ENCODE peak calls at places on chromosomes 6 and 20, in seven cellular contexts. I is astrocyte, D is PC-9, H is fibroblast of lung, X is HCT116, S is neural progenitor cell, B is mesenchymal stem cell. V is an unnamed sample.

GRCh38 chr20:57847104-57847503 is 137.3 kb upstream of the PMEPA1 start:
- DNase-seq in H (no peak), D (no peak), I (no peak), S (no peak), X (no peak), B (no peak), V (no peak)

GRCh38 chr6:42367353-42368011 is 84.2 kb downstream of the TRERF1 start:
- DNase-seq in X (no peak), D (no peak), H (peak), B (peak), S (no peak), I (no peak), V (no peak)

GRCh38 chr6:78259935-78260334 is 607.1 kb downstream of the MEI4 start:
- DNase-seq in B (no peak), S (no peak), D (no peak), I (no peak), H (no peak), X (no peak), V (no peak)

GRCh38 chr6:84282566-84282965 is 55.1 kb upstream of the CEP162 start:
- DNase-seq in S (no peak), X (no peak), D (no peak), H (peak), B (no peak), I (peak), V (peak)

GRCh38 chr20:36645998-36646397 is at the start of gene SLA2:
- DNase-seq in S (no peak), B (no peak), H (no peak), X (no peak), D (no peak), I (no peak), V (no peak)

GRCh38 chr6:78619016-78619415 is 248.3 kb upstream of the IRAK1BP1 start:
- DNase-seq in S (no peak), H (no peak), D (no peak), I (peak), X (no peak), B (no peak), V (no peak)

GRCh38 chr20:59158673-59159072 is 4.9 kb upstream of the ZNF831 start:
- DNase-seq in H (no peak), I (no peak), D (no peak), B (no peak), X (no peak), S (no peak), V (no peak)

GRCh38 chr6:14464049-14464448 is 346.5 kb downstream of the CD83 start:
- DNase-seq in I (no peak), H (peak), B (no peak), D (no peak), X (no peak), S (peak), V (peak)

GRCh38 chr6:34560366-34561226 is 4.5 kb upstream of the SPDEF start:
- DNase-seq in D (peak), X (no peak), S (no peak), I (peak), B (peak), H (peak), V (peak)

GRCh38 chr6:75368151-75368779 is 83.7 kb upstream of the TMEM30A start:
- DNase-seq in H (no peak), S (peak), I (no peak), D (no peak), B (peak), X (peak), V (no peak)

GRCh38 chr20:37821691-37822655 is 81.0 kb upstream of the VSTM2L start:
- DNase-seq in I (peak), B (peak), D (no peak), X (no peak), H (peak), S (no peak), V (peak)

GRCh38 chr6:33431880-33432541 is 12.1 kb downstream of the SYNGAP1 start:
- DNase-seq in H (no peak), X (no peak), D (no peak), S (peak), I (no peak), B (no peak), V (no peak)

GRCh38 chr20:43658723-43659419 is 8.0 kb upstream of the MYBL2 start:
- DNase-seq in H (no peak), I (no peak), D (no peak), X (no peak), S (no peak), B (no peak), V (no peak)

GRCh38 chr6:168734523-168734922 is 293.5 kb downstream of the SMOC2 start:
- DNase-seq in B (no peak), X (no peak), I (no peak), H (no peak), D (no peak), S (no peak), V (no peak)

GRCh38 chr6:24931296-24931695 is 4.5 kb downstream of the RIPOR2 start:
- DNase-seq in I (peak), B (peak), D (no peak), H (peak), X (no peak), S (peak), V (peak)

GRCh38 chr6:85449818-85450577 is at the start of gene NT5E:
- DNase-seq in S (peak), B (peak), D (peak), I (peak), H (peak), X (no peak), V (peak)

GRCh38 chr6:90493332-90493731 is 93.5 kb downstream of the MAP3K7 start:
- DNase-seq in S (no peak), I (peak), D (no peak), X (no peak), H (peak), B (peak), V (peak)

GRCh38 chr6:147579667-147580066 is 71.2 kb downstream of the SAMD5 start:
- DNase-seq in H (no peak), S (no peak), D (no peak), X (no peak), B (no peak), I (no peak), V (no peak)

GRCh38 chr6:17012421-17013225 is 89.2 kb upstream of the STMND1 start:
- DNase-seq in D (no peak), H (peak), B (peak), I (peak), S (peak), X (no peak), V (no peak)

GRCh38 chr6:61887425-61887824 is 398.6 kb downstream of the KHDRBS2 start:
- DNase-seq in X (no peak), H (no peak), I (no peak), B (peak), S (peak), D (no peak), V (no peak)

GRCh38 chr6:5937936-5938706 is 68.6 kb downstream of the NRN1 start:
- DNase-seq in S (no peak), X (no peak), H (no peak), I (no peak), B (no peak), D (no peak), V (no peak)

GRCh38 chr6:143680157-143680556 is 2.4 kb downstream of the PHACTR2 start:
- DNase-seq in D (no peak), S (peak), I (no peak), H (peak), B (no peak), X (no peak), V (peak)

GRCh38 chr6:160960067-160960466 is 31.5 kb upstream of the MAP3K4 start:
- DNase-seq in S (peak), B (no peak), I (no peak), X (no peak), H (no peak), D (no peak), V (no peak)

GRCh38 chr6:52340603-52340880 is 21.4 kb upstream of the PAQR8 start:
- DNase-seq in D (no peak), S (no peak), H (no peak), B (no peak), X (no peak), I (no peak), V (no peak)

GRCh38 chr6:158770948-158771347 is 48.2 kb downstream of the EZR start:
- DNase-seq in B (no peak), X (no peak), I (no peak), H (no peak), D (no peak), S (no peak), V (no peak)

GRCh38 chr6:90003069-90003800 is 109.0 kb downstream of the GJA10 start:
- DNase-seq in X (no peak), I (peak), B (no peak), H (no peak), D (peak), S (no peak), V (no peak)

GRCh38 chr6:107545761-107546160 is 55.8 kb downstream of the SOBP start:
- DNase-seq in X (no peak), D (no peak), B (no peak), H (no peak), I (no peak), S (no peak), V (no peak)

GRCh38 chr6:101110814-101111213 is 229.7 kb upstream of the ASCC3 start:
- DNase-seq in B (no peak), X (no peak), H (no peak), D (no peak), I (no peak), S (no peak), V (peak)

GRCh38 chr6:84137051-84137375 is 90.4 kb downstream of the CEP162 start:
- DNase-seq in B (no peak), D (no peak), X (peak), H (peak), S (no peak), I (peak), V (no peak)

GRCh38 chr6:165599596-165600487 is 63.2 kb downstream of the PDE10A start:
- DNase-seq in I (no peak), H (no peak), X (no peak), B (no peak), D (no peak), S (no peak), V (no peak)

GRCh38 chr6:151590742-151591141 is 96.9 kb downstream of the CCDC170 start:
- DNase-seq in S (no peak), H (no peak), X (no peak), D (no peak), B (no peak), I (no peak), V (no peak)

GRCh38 chr6:151592449-151593169 is 98.8 kb downstream of the CCDC170 start:
- DNase-seq in D (no peak), I (no peak), H (no peak), B (no peak), X (no peak), S (no peak), V (no peak)

GRCh38 chr6:151589667-151590066 is 95.8 kb downstream of the CCDC170 start:
- DNase-seq in S (peak), D (no peak), X (no peak), H (no peak), I (no peak), B (no peak), V (no peak)
- H2AFZ ChIP-seq in S (peak), D (no peak), X (no peak), H (no peak), I (no peak), B (no peak), V (no peak)

GRCh38 chr20:48711696-48712464 is 115.9 kb downstream of the PREX1 start:
- DNase-seq in S (no peak), B (no peak), D (no peak), X (no peak), H (no peak), I (no peak), V (no peak)
- H2AFZ ChIP-seq in S (no peak), B (no peak), D (no peak), X (no peak), H (no peak), I (no peak), V (no peak)

GRCh38 chr20:10362674-10363073 is 71.3 kb downstream of the MKKS start:
- DNase-seq in B (no peak), S (no peak), I (no peak), D (no peak), X (no peak), H (no peak), V (no peak)
- H2AFZ ChIP-seq in B (no peak), S (no peak), I (no peak), D (no peak), X (no peak), H (no peak), V (no peak)

DNA sequence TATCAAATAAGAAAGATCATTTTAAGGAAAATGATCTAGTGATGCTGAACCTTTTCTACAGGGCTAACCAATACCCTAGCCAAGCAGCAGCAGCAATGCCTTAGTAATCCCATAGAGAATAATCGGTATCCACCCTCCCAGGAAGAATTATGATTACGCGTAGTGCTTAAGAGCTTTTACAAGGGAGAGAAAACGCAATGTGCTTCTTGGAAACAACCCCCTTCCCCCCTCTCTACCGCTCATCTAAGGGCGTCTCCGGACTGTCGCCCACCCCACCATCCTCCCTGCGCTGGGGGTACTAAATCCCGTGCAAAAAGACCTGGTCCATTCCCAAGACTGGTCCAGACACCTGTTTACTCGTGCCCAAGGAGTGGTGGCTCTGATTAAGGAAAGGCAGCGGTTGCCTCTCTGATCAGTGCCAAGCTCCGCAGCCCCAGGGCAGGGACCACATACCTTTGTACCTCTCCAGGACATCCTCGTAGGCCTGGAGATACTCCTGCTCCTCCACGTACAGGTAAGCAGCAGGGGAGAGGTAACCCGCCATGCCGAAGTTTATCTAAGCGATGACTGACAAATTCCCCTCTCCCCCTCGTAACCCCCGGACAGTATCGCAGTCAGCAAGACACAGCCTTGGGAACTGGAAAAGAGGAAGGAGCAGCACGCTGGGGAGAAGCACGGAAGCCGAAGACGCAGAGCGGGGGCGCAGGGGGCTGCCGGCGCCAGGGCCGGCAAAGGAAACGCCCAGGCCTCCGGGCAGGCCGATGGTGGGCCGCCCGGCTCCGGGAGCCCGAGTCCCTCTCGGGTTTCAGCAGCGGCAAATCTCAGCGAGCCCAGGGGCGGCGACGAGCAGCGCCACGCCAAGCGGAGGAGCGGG is 112.1 kb upstream of the BEND6 start:
- DNase-seq in D (peak), S (no peak), I (peak), X (no peak), B (peak), H (peak), V (peak)
- H2AFZ ChIP-seq in D (peak), S (no peak), I (peak), X (no peak), B (no peak), H (no peak), V (peak)

GRCh38 chr6:108589244-108589730 is 28.6 kb downstream of the FOXO3 start:
- DNase-seq in D (peak), I (peak), S (peak), H (peak), X (peak), B (peak), V (peak)
- H2AFZ ChIP-seq in D (no peak), I (no peak), S (no peak), H (no peak), X (no peak), B (no peak), V (no peak)

DNA sequence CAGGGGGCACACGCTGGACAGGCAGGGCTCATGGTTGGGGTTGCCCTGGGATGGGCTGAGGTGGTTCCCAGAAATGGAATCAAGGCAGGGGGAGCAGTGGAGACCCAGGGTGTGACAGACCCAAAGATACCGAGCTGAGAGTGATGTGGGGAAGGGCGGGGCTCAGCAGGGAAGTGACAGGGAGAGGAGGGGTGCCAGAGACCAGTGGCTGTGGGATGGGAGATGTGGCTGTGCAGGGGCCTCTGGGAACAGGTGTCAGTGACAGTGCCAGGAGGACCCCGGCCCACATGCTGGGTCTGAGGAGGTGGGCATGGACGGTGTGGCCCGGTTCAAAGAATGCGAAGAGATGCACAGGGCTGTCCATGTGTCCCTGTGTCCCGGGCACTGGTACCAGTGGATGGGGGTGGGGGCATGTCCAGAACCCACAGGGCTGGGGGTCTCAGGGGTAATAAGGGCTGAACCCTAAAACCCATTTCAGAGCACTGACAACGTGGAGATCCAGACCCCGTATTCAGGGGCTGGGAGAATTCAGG is 1.0 kb downstream of the CABLES2 start:
- DNase-seq in H (no peak), X (no peak), D (no peak), B (no peak), S (no peak), I (no peak), V (no peak)
- H2AFZ ChIP-seq in H (no peak), X (no peak), D (no peak), B (no peak), S (no peak), I (no peak), V (no peak)